ENCODE peak calls at places on chromosomes 6 and 20, in eight cellular contexts. E is RWPE1, T is fibroblast of the aortic adventitia, V is AG10803, Y is mesothelial cell of epicardium, H is upper lobe of left lung, S is foreskin fibroblast, O is nephron progenitor cell. M is an unnamed sample.

GRCh38 chr6:100300221-100300736 is 164.4 kb downstream of the SIM1 start:
- DNase-seq in E (peak; percentile 88), V (peak; percentile 97), O (no peak), S (peak; percentile 96), Y (no peak), T (peak; percentile 94), H (no peak), M (peak; percentile 92)

GRCh38 chr6:63637865-63638445 is 2.4 kb downstream of the PHF3 start:
- DNase-seq in Y (no peak), O (no peak), H (no peak), E (no peak), S (peak; percentile 22), T (peak; percentile 41), V (peak; percentile 22), M (no peak)

GRCh38 chr20:56627122-56628014 is 1.7 kb upstream of the TFAP2C start:
- DNase-seq in E (no peak), H (peak; percentile 44), Y (no peak), O (peak; percentile 22), V (no peak), T (no peak), S (no peak), M (no peak)

GRCh38 chr6:148193063-148193680 is 149.5 kb upstream of the SASH1 start:
- DNase-seq in T (peak; percentile 16), O (no peak), S (no peak), V (no peak), Y (no peak), E (peak; percentile 69), H (no peak), M (peak; percentile 54)

GRCh38 chr6:18595774-18596528 is 208.8 kb downstream of the RNF144B start:
- DNase-seq in Y (peak; percentile 74), V (peak; percentile 71), T (peak; percentile 81), O (peak; percentile 71), S (peak; percentile 86), E (peak; percentile 51), H (no peak), M (peak; percentile 73)

GRCh38 chr20:6287471-6287870 is 164.6 kb upstream of the FERMT1 start:
- DNase-seq in H (no peak), Y (no peak), T (no peak), E (no peak), S (no peak), O (no peak), V (no peak), M (no peak)

GRCh38 chr20:1062334-1063015 is 55.9 kb upstream of the PSMF1 start:
- DNase-seq in T (no peak), E (no peak), Y (no peak), V (no peak), O (no peak), S (no peak), H (no peak), M (no peak)

GRCh38 chr20:9392892-9393857 is 121.2 kb upstream of the LAMP5 start:
- DNase-seq in H (no peak), E (peak; percentile 76), S (peak; percentile 86), T (peak; percentile 74), V (peak; percentile 64), O (peak; percentile 61), Y (peak; percentile 55), M (peak; percentile 76)

GRCh38 chr6:169212436-169212835 is 41.2 kb downstream of the THBS2 start:
- DNase-seq in T (no peak), Y (no peak), S (peak; percentile 28), H (no peak), V (no peak), E (no peak), O (no peak), M (no peak)

GRCh38 chr6:139925894-139926641 is 551.6 kb upstream of the CITED2 start:
- DNase-seq in V (peak; percentile 93), T (peak; percentile 92), H (no peak), Y (no peak), O (peak; percentile 15), S (peak; percentile 95), E (no peak), M (no peak)

DNA sequence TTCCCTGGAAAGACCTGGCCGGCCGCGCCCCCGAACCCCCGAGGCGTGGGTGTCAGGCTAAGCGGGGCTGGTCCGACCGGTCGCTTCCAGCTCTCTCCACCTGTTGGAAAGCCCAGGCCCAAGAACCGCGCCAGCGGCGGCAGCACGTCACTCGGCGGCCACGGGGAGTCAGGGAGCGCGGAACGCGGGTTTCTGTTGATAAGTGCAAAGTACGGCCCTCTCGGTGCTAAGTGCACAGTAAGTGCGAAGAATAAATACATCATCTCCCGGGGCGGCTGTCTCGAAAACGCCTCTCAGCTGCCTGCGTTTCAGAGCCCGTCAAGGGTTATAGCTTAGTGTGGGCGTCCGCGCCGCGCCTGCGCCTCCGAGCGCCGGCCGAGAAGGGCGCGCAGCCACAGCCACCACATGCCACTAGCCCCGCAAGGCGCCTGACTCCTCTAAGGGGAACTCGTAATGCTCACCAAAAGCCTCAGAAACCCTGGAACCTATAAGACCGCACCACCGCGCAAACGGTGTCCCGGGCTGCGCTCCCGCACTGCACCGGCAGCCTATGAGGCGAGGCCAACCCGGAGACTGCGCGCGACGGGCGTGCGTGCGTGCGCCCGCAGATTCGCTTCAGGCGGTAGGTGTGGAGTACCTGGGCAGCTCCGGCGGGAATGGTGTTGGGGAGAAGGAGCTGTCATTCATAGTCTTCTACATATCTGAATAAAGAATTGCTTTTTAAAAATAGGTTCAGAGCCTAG is 9.2 kb upstream of the TBX18 start:
- DNase-seq in O (peak; percentile 55), S (peak; percentile 64), V (peak; percentile 33), E (no peak), Y (peak; percentile 61), T (no peak), H (peak; percentile 83), M (no peak)
- TF ChIP-seq CTCF in O (no peak), S (no peak), V (no peak), E (no peak), Y (no peak), T (no peak), H (no peak), M (no peak)

GRCh38 chr6:163337958-163338357 is 76.6 kb upstream of the QKI start:
- DNase-seq in O (no peak), S (no peak), V (no peak), Y (no peak), E (no peak), T (no peak), H (no peak), M (peak; percentile 59)

GRCh38 chr6:163335671-163336545 is 78.6 kb upstream of the QKI start:
- DNase-seq in T (peak; percentile 54), V (no peak), S (no peak), Y (no peak), H (no peak), O (peak; percentile 36), E (no peak), M (no peak)

GRCh38 chr6:163338671-163339405 is 75.7 kb upstream of the QKI start:
- DNase-seq in V (peak; percentile 65), T (peak; percentile 56), O (no peak), H (no peak), S (peak; percentile 30), E (no peak), Y (no peak), M (no peak)

GRCh38 chr6:163335056-163335455 is 79.5 kb upstream of the QKI start:
- DNase-seq in V (no peak), O (no peak), H (no peak), T (no peak), S (no peak), Y (no peak), E (no peak), M (no peak)

GRCh38 chr6:163336961-163337360 is 77.6 kb upstream of the QKI start:
- DNase-seq in O (no peak), E (no peak), S (no peak), Y (no peak), T (no peak), V (no peak), H (no peak), M (no peak)
- TF ChIP-seq CTCF in O (no peak), E (no peak), S (no peak), Y (no peak), T (no peak), V (no peak), H (no peak), M (no peak)

GRCh38 chr6:105181981-105182515 is 2.2 kb upstream of the POPDC3 start:
- DNase-seq in S (no peak), V (no peak), H (no peak), Y (no peak), E (no peak), T (no peak), O (no peak), M (no peak)

GRCh38 chr6:105178110-105178509 is 1.7 kb downstream of the POPDC3 start:
- DNase-seq in E (peak; percentile 44), V (peak; percentile 96), Y (no peak), S (peak; percentile 90), H (no peak), O (no peak), T (peak; percentile 79), M (peak; percentile 75)

GRCh38 chr6:105177521-105177920 is 2.3 kb downstream of the POPDC3 start:
- DNase-seq in Y (no peak), S (no peak), E (no peak), T (no peak), H (no peak), O (no peak), V (no peak), M (no peak)

GRCh38 chr6:105178636-105179035 is 1.2 kb downstream of the POPDC3 start:
- DNase-seq in S (no peak), E (no peak), Y (no peak), O (no peak), H (no peak), V (no peak), T (no peak), M (no peak)

DNA sequence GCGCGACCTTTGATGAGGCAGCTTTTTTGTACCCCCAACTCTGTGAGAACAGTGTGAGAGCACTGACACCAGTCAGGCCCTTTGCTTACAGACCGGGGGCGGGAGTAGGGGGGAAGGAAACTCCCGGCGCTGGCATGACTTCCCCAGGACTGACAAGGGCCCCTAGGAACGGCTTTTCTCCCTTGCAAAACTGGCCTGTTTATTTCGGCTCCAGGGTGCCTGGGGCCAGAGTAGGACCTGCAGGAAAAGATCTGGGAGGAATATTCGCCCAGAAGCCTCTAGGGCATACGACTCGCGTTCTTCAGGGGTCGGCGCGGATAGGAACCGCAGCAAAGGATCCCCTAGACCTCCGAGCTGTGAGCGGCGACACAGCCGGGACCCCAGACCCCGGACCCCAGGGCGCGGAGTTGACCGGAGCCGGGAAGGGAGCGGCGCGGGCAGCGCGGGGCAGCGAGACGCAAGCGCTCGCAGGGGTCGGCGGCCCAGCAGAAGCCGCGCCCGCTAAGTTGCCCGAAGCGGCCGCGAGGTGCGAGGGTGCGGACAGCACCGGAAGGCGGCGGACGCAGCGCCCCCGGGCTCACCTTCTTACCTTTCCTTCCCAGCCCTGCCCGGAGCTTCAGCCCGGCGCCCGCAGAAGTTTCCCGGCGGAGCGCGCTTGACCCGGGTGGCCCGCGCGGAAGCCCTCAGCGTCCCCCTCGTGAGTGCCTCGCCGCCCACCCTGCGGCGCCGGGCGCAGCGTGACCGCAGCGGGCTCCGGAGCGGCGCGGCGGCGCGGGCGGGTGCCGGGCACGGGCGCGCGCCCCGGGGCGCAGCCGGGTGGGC is at the start of gene POPDC3:
- DNase-seq in O (peak; percentile 69), T (peak; percentile 54), H (peak; percentile 82), Y (peak; percentile 61), E (peak; percentile 30), S (peak; percentile 67), V (peak; percentile 61), M (peak; percentile 56)
- TF ChIP-seq CTCF in O (no peak), T (peak; percentile 1), H (peak; percentile 26), Y (no peak), E (no peak), S (no peak), V (peak; percentile 21), M (no peak)

DNA sequence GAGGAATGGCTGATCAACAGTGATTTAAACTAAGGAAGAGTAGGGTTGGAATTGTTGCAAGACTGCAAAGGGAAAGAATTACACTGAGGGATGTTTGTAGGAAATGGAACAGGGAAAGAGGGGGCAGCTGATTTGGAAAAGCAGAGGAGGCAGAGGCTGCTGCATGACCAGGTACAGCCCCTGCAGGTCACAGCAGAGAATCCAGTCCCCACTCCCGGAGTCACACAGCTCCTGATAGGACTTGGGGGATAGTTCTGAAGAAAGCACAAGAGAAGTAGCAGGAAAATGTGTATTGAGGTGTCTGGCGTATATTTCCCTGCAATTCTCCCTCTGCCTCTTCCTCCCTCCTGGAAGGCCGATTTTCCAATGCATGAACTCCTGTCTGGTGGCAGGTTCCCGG is 92.5 kb upstream of the PDE10A start:
- DNase-seq in H (no peak), T (no peak), S (no peak), O (no peak), Y (no peak), E (no peak), V (no peak), M (no peak)
- TF ChIP-seq CTCF in H (no peak), T (no peak), S (no peak), O (no peak), Y (no peak), E (no peak), V (no peak), M (no peak)

M was measured in MCF 10A.